ENCODE peak calls at places on chromosome 14, in six cellular contexts. U is AG08395, F is GOT3, J is islet precursor cell, V is NCI-H1417, Q is fibroblast of the aortic adventitia. K is an unnamed sample.

GRCh38 chr14:54686871-54687749 is 120.2 kb downstream of the SAMD4A start:
- DNase-seq in U (no peak), F (no peak), J (no peak), V (no peak), Q (peak), K (no peak)

GRCh38 chr14:32939254-32940065 is 781 bp downstream of the NPAS3 start:
- DNase-seq in U (peak), F (no peak), J (peak), V (peak), Q (peak), K (peak)

GRCh38 chr14:30808576-30808975 is 65.8 kb upstream of the COCH start:
- DNase-seq in U (no peak), F (no peak), J (no peak), V (no peak), Q (no peak), K (no peak)

GRCh38 chr14:92719890-92720323 is 28.5 kb downstream of the LGMN start:
- DNase-seq in U (peak), F (no peak), J (no peak), V (no peak), Q (peak), K (no peak)

GRCh38 chr14:95313707-95314106 is 6.0 kb downstream of the CLMN start:
- DNase-seq in U (peak), F (peak), J (no peak), V (no peak), Q (peak), K (peak)

GRCh38 chr14:57390806-57391562 is 598 bp downstream of the NAA30 start:
- DNase-seq in U (peak), F (no peak), J (peak), V (no peak), Q (peak), K (no peak)

GRCh38 chr14:23816371-23816770 is 137.2 kb upstream of the DHRS4 start:
- DNase-seq in U (no peak), F (no peak), J (no peak), V (no peak), Q (no peak), K (no peak)

GRCh38 chr14:31362746-31363145 is 57.6 kb downstream of the HEATR5A start:
- DNase-seq in U (no peak), F (no peak), J (no peak), V (no peak), Q (no peak), K (no peak)

GRCh38 chr14:79293482-79293881 is 917.8 kb downstream of the DIO2 start:
- DNase-seq in U (no peak), F (no peak), J (no peak), V (peak), Q (no peak), K (no peak)

K was measured in lung.